ENCODE peak calls at places on chromosomes 13 and 19, in ten cellular contexts. E, Z, J, O, H, D, T, K, R and L are unnamed samples.

GRCh38 chr13:40181203-40181845 is 485.1 kb downstream of the FOXO1 start:
- DNase-seq in R (no peak), K (peak), D (no peak), H (peak), J (peak), E (no peak), T (no peak), Z (no peak), O (peak), L (peak)

GRCh38 chr19:48872884-48873475 is 759 bp downstream of the PPP1R15A start:
- DNase-seq in O (peak), K (peak), T (peak), Z (peak), H (peak), J (peak), E (peak), R (peak), D (peak), L (peak)

GRCh38 chr19:55254625-55254977 is 4.2 kb downstream of the PPP6R1 start:
- DNase-seq in H (no peak), K (no peak), E (no peak), O (no peak), Z (no peak), D (no peak), T (no peak), R (no peak), J (no peak), L (no peak)

GRCh38 chr13:85693889-85694511 is 105.2 kb downstream of the SLITRK6 start:
- DNase-seq in R (no peak), E (no peak), J (no peak), K (peak), T (peak), H (no peak), D (no peak), O (no peak), Z (no peak), L (no peak)

GRCh38 chr13:22175211-22175610 is 504.3 kb downstream of the FGF9 start:
- DNase-seq in O (no peak), Z (peak), J (no peak), R (no peak), T (no peak), E (no peak), K (no peak), H (no peak), D (no peak), L (no peak)

GRCh38 chr19:43471091-43471490 is 5.7 kb upstream of the LYPD3 start:
- DNase-seq in H (no peak), J (no peak), K (no peak), T (no peak), Z (no peak), O (no peak), E (no peak), R (no peak), D (no peak), L (no peak)

GRCh38 chr19:36215276-36216171 is 618 bp downstream of the ZNF146 start:
- DNase-seq in T (peak), O (peak), E (no peak), H (no peak), Z (peak), J (no peak), D (peak), K (peak), R (peak), L (peak)

GRCh38 chr13:20350380-20350763 is 118.3 kb upstream of the GJB6 start:
- DNase-seq in O (no peak), T (no peak), Z (no peak), J (no peak), E (no peak), D (no peak), R (no peak), K (no peak), H (no peak), L (no peak)

GRCh38 chr19:55459950-55460657 is 1.3 kb downstream of the ISOC2 start:
- DNase-seq in R (no peak), J (no peak), E (no peak), D (peak), Z (no peak), T (no peak), K (peak), H (no peak), O (peak), L (peak)

GRCh38 chr13:40221460-40222201 is 444.8 kb downstream of the FOXO1 start:
- DNase-seq in T (peak), R (no peak), E (no peak), Z (no peak), K (peak), H (no peak), O (peak), J (peak), D (no peak), L (peak)

GRCh38 chr13:82636119-82636518 is 1246.2 kb downstream of the SLITRK1 start:
- DNase-seq in T (no peak), Z (no peak), R (no peak), E (no peak), J (no peak), K (peak), H (no peak), O (no peak), D (no peak), L (peak)